ENCODE peak calls at places on chromosomes 3 and 15, in four cellular contexts. B is cardiac muscle cell, N is GM18507, K is activated gamma-delta T cell. P is an unnamed sample.

GRCh38 chr3:119494597-119494996 is 3.8 kb upstream of the TIMMDC1 start:
- DNase-seq in B (no peak), N (no peak), K (no peak), P (no peak)

GRCh38 chr15:43133429-43134156 is at the start of gene TMEM62:
- DNase-seq in B (peak), N (peak), K (peak), P (peak)

GRCh38 chr3:122998856-122999255 is 28.7 kb downstream of the SEMA5B start:
- DNase-seq in B (no peak), N (no peak), K (no peak), P (no peak)

GRCh38 chr3:57397175-57398026 is 104.9 kb upstream of the ASB14 start:
- DNase-seq in B (peak), N (peak), K (no peak), P (no peak)

GRCh38 chr3:79003994-79004393 is 763.8 kb downstream of the ROBO1 start:
- DNase-seq in B (no peak), N (no peak), K (no peak), P (no peak)

GRCh38 chr3:186251948-186252619 is 110.0 kb downstream of the DGKG start:
- DNase-seq in B (peak), N (no peak), K (no peak), P (no peak)

GRCh38 chr15:63909819-63910437 is 76.2 kb upstream of the HERC1 start:
- DNase-seq in B (peak), N (no peak), K (no peak), P (no peak)

GRCh38 chr3:148847351-148847750 is 17.7 kb upstream of the CPA3 start:
- DNase-seq in B (peak), N (no peak), K (no peak), P (no peak)

GRCh38 chr3:135895734-135896121 is 69.8 kb upstream of the PPP2R3A start:
- DNase-seq in B (peak), N (no peak), K (no peak), P (no peak)

GRCh38 chr15:99212401-99212800 is 37.0 kb downstream of the TTC23 start:
- DNase-seq in B (peak), N (no peak), K (no peak), P (peak)

GRCh38 chr3:157075693-157076420 is 84.1 kb downstream of the CCNL1 start:
- DNase-seq in B (no peak), N (no peak), K (no peak), P (no peak)

GRCh38 chr15:23482228-23482627 is 35.2 kb upstream of the GOLGA6L2 start:
- DNase-seq in B (no peak), N (no peak), K (no peak), P (no peak)

GRCh38 chr15:56754993-56755392 is 21.7 kb upstream of the ZNF280D start:
- DNase-seq in B (no peak), N (no peak), K (no peak), P (no peak)

GRCh38 chr15:70020229-70020628 is 77.5 kb downstream of the TLE3 start:
- DNase-seq in B (no peak), N (no peak), K (no peak), P (no peak)

GRCh38 chr3:142586803-142587406 is 8.4 kb upstream of the ATR start:
- DNase-seq in B (peak), N (no peak), K (no peak), P (no peak)

GRCh38 chr3:152243301-152243711 is 25.4 kb upstream of the MBNL1 start:
- DNase-seq in B (no peak), N (no peak), K (no peak), P (no peak)

GRCh38 chr3:150414273-150414672 is 6.2 kb downstream of the TSC22D2 start:
- DNase-seq in B (peak), N (no peak), K (no peak), P (no peak)

GRCh38 chr3:12663311-12663935 is 494 bp downstream of the RAF1 start:
- DNase-seq in B (peak), N (no peak), K (peak), P (peak)

GRCh38 chr15:88388702-88389101 is 78.5 kb downstream of the MRPL46 start:
- DNase-seq in B (no peak), N (no peak), K (no peak), P (no peak)

GRCh38 chr15:59373215-59373614 is 544 bp upstream of the MYO1E start:
- DNase-seq in B (no peak), N (no peak), K (no peak), P (no peak)

GRCh38 chr15:27989838-27990237 is 109.3 kb downstream of the OCA2 start:
- DNase-seq in B (no peak), N (no peak), K (no peak), P (no peak)

GRCh38 chr3:3699816-3700633 is 99.2 kb upstream of the LRRN1 start:
- DNase-seq in B (no peak), N (no peak), K (no peak), P (no peak)

GRCh38 chr3:153355559-153355958 is 193.5 kb downstream of the RAP2B start:
- DNase-seq in B (no peak), N (no peak), K (no peak), P (no peak)

GRCh38 chr3:164918915-164919314 is 159.4 kb downstream of the SI start:
- DNase-seq in B (no peak), N (no peak), K (no peak), P (no peak)

GRCh38 chr3:52834871-52835501 is at the start of gene MUSTN1:
- DNase-seq in B (peak), N (no peak), K (no peak), P (peak)